ENCODE peak calls at places on chromosome 20, in six cellular contexts. One of them, this sample, is unnamed.

GRCh38 chr20:1415667-1416468 is 23.0 kb upstream of the FKBP1A start:
- DNase-seq in NCI-H2081: no peak
- DNase-seq in globus pallidus: no peak
- DNase-seq in germinal center: no peak
- DNase-seq in nephron progenitor cell: no peak
- DNase-seq in NCI-H526: peak
- DNase-seq in this sample: no peak

GRCh38 chr20:57559658-57560553 is 1.0 kb upstream of the PCK1 start:
- DNase-seq in NCI-H2081: no peak
- DNase-seq in globus pallidus: no peak
- DNase-seq in germinal center: no peak
- DNase-seq in nephron progenitor cell: no peak
- DNase-seq in NCI-H526: no peak
- DNase-seq in this sample: no peak

GRCh38 chr20:9342651-9343050 is 171.7 kb upstream of the LAMP5 start:
- DNase-seq in NCI-H2081: no peak
- DNase-seq in globus pallidus: no peak
- DNase-seq in germinal center: no peak
- DNase-seq in nephron progenitor cell: no peak
- DNase-seq in NCI-H526: no peak
- DNase-seq in this sample: no peak

GRCh38 chr20:21230686-21231085 is 72.4 kb upstream of the XRN2 start:
- DNase-seq in NCI-H2081: no peak
- DNase-seq in globus pallidus: no peak
- DNase-seq in germinal center: no peak
- DNase-seq in nephron progenitor cell: no peak
- DNase-seq in NCI-H526: no peak
- DNase-seq in this sample: no peak

GRCh38 chr20:5529331-5530142 is 212.8 kb upstream of the PROKR2 start:
- DNase-seq in NCI-H2081: peak
- DNase-seq in globus pallidus: peak
- DNase-seq in germinal center: peak
- DNase-seq in nephron progenitor cell: peak
- DNase-seq in NCI-H526: peak
- DNase-seq in this sample: peak

GRCh38 chr20:41009960-41010359 is 18.7 kb upstream of the TOP1 start:
- DNase-seq in NCI-H2081: no peak
- DNase-seq in globus pallidus: no peak
- DNase-seq in germinal center: no peak
- DNase-seq in nephron progenitor cell: no peak
- DNase-seq in NCI-H526: no peak
- DNase-seq in this sample: no peak

GRCh38 chr20:32474967-32475819 is 109.9 kb downstream of the NOL4L start:
- DNase-seq in NCI-H2081: no peak
- DNase-seq in globus pallidus: peak
- DNase-seq in germinal center: no peak
- DNase-seq in nephron progenitor cell: peak
- DNase-seq in NCI-H526: peak
- DNase-seq in this sample: peak

GRCh38 chr20:38084425-38084951 is 50.9 kb downstream of the RPRD1B start:
- DNase-seq in NCI-H2081: no peak
- DNase-seq in globus pallidus: no peak
- DNase-seq in germinal center: no peak
- DNase-seq in nephron progenitor cell: no peak
- DNase-seq in NCI-H526: no peak
- DNase-seq in this sample: no peak

GRCh38 chr20:45999908-46000570 is 8.7 kb upstream of the MMP9 start:
- DNase-seq in NCI-H2081: no peak
- DNase-seq in globus pallidus: no peak
- DNase-seq in germinal center: no peak
- DNase-seq in nephron progenitor cell: no peak
- DNase-seq in NCI-H526: peak
- DNase-seq in this sample: no peak

GRCh38 chr20:39993737-39994136 is 695.3 kb downstream of the MAFB start:
- DNase-seq in NCI-H2081: no peak
- DNase-seq in globus pallidus: no peak
- DNase-seq in germinal center: no peak
- DNase-seq in nephron progenitor cell: no peak
- DNase-seq in NCI-H526: no peak
- DNase-seq in this sample: no peak

GRCh38 chr20:44211177-44212039 is 837 bp upstream of the OSER1 start:
- DNase-seq in NCI-H2081: no peak
- DNase-seq in globus pallidus: peak
- DNase-seq in germinal center: no peak
- DNase-seq in nephron progenitor cell: no peak
- DNase-seq in NCI-H526: peak
- DNase-seq in this sample: peak

GRCh38 chr20:33992145-33992922 is 1.4 kb upstream of the RALY start:
- DNase-seq in NCI-H2081: no peak
- DNase-seq in globus pallidus: no peak
- DNase-seq in germinal center: peak
- DNase-seq in nephron progenitor cell: no peak
- DNase-seq in NCI-H526: peak
- DNase-seq in this sample: no peak

GRCh38 chr20:21936720-21937380 is 231.4 kb downstream of the PAX1 start:
- DNase-seq in NCI-H2081: peak
- DNase-seq in globus pallidus: no peak
- DNase-seq in germinal center: no peak
- DNase-seq in nephron progenitor cell: no peak
- DNase-seq in NCI-H526: no peak
- DNase-seq in this sample: no peak

GRCh38 chr20:61757678-61758555 is 307.8 kb downstream of the TAF4 start:
- DNase-seq in NCI-H2081: no peak
- DNase-seq in globus pallidus: no peak
- DNase-seq in germinal center: no peak
- DNase-seq in nephron progenitor cell: no peak
- DNase-seq in NCI-H526: no peak
- DNase-seq in this sample: no peak

GRCh38 chr20:35598899-35599775 is 16.5 kb upstream of the SPAG4 start:
- DNase-seq in NCI-H2081: no peak
- DNase-seq in globus pallidus: no peak
- DNase-seq in germinal center: no peak
- DNase-seq in nephron progenitor cell: no peak
- DNase-seq in NCI-H526: peak
- DNase-seq in this sample: no peak

GRCh38 chr20:47198254-47198671 is 158.2 kb downstream of the ZMYND8 start:
- DNase-seq in NCI-H2081: no peak
- DNase-seq in globus pallidus: no peak
- DNase-seq in germinal center: no peak
- DNase-seq in nephron progenitor cell: no peak
- DNase-seq in NCI-H526: no peak
- DNase-seq in this sample: no peak

GRCh38 chr20:15889073-15889923 is 684.0 kb downstream of the KIF16B start:
- DNase-seq in NCI-H2081: peak
- DNase-seq in globus pallidus: no peak
- DNase-seq in germinal center: no peak
- DNase-seq in nephron progenitor cell: no peak
- DNase-seq in NCI-H526: peak
- DNase-seq in this sample: no peak

GRCh38 chr20:58868795-58869194 is 16.3 kb downstream of the GNAS start:
- DNase-seq in NCI-H2081: no peak
- DNase-seq in globus pallidus: peak
- DNase-seq in germinal center: no peak
- DNase-seq in nephron progenitor cell: peak
- DNase-seq in NCI-H526: peak
- DNase-seq in this sample: peak

GRCh38 chr20:37552415-37552814 is 24.7 kb upstream of the BLCAP start:
- DNase-seq in NCI-H2081: no peak
- DNase-seq in globus pallidus: no peak
- DNase-seq in germinal center: no peak
- DNase-seq in nephron progenitor cell: no peak
- DNase-seq in NCI-H526: peak
- DNase-seq in this sample: no peak

GRCh38 chr20:1946762-1947534 is 46.9 kb downstream of the PDYN start:
- DNase-seq in NCI-H2081: no peak
- DNase-seq in globus pallidus: no peak
- DNase-seq in germinal center: no peak
- DNase-seq in nephron progenitor cell: peak
- DNase-seq in NCI-H526: peak
- DNase-seq in this sample: no peak

GRCh38 chr20:62367136-62367482 is at the start of gene LAMA5:
- DNase-seq in NCI-H2081: peak
- DNase-seq in globus pallidus: no peak
- DNase-seq in germinal center: peak
- DNase-seq in nephron progenitor cell: peak
- DNase-seq in NCI-H526: peak
- DNase-seq in this sample: no peak

This sample was measured in midbrain.